ENCODE peak calls at places on chromosome 17, in four cellular contexts. R is Panc1, A is hepatocyte, F is kidney epithelial cell. Z is an unnamed sample.

GRCh38 chr17:40844671-40845107 is 22.3 kb upstream of the KRT10 start:
- DNase-seq in R (no peak), A (no peak), F (no peak), Z (no peak)

GRCh38 chr17:66725956-66726355 is 109.0 kb upstream of the CACNG5 start:
- DNase-seq in R (no peak), A (no peak), F (no peak), Z (no peak)

GRCh38 chr17:32142038-32142856 is at the start of gene RHOT1:
- DNase-seq in R (peak; percentile 66), A (peak; percentile 90), F (no peak), Z (peak; percentile 59)

GRCh38 chr17:80265205-80266068 is 4.8 kb downstream of the RNF213 start:
- DNase-seq in R (no peak), A (no peak), F (no peak), Z (no peak)

GRCh38 chr17:27677191-27677590 is 46.2 kb downstream of the LGALS9 start:
- DNase-seq in R (no peak), A (no peak), F (no peak), Z (no peak)

GRCh38 chr17:63785556-63785955 is 11.6 kb downstream of the DDX42 start:
- DNase-seq in R (no peak), A (no peak), F (no peak), Z (no peak)

GRCh38 chr17:77428020-77428781 is 287.4 kb downstream of the SEC14L1 start:
- DNase-seq in R (no peak), A (no peak), F (no peak), Z (no peak)

GRCh38 chr17:27513849-27514248 is 57.6 kb downstream of the KSR1 start:
- DNase-seq in R (no peak), A (no peak), F (no peak), Z (no peak)

GRCh38 chr17:77287432-77288068 is 146.8 kb downstream of the SEC14L1 start:
- DNase-seq in R (no peak), A (peak; percentile 69), F (peak; percentile 73), Z (peak; percentile 61)

GRCh38 chr17:53662608-53663007 is 160.1 kb upstream of the KIF2B start:
- DNase-seq in R (no peak), A (no peak), F (no peak), Z (no peak)

GRCh38 chr17:61395409-61395982 is 4.1 kb upstream of the TBX2 start:
- DNase-seq in R (no peak), A (no peak), F (no peak), Z (no peak)

GRCh38 chr17:39793473-39793872 is 55.7 kb downstream of the GRB7 start:
- DNase-seq in R (no peak), A (no peak), F (no peak), Z (no peak)

GRCh38 chr17:80605326-80606066 is 60.9 kb downstream of the RPTOR start:
- DNase-seq in R (peak; percentile 12), A (peak; percentile 60), F (peak; percentile 31), Z (no peak)

GRCh38 chr17:77422104-77422782 is 281.5 kb downstream of the SEC14L1 start:
- DNase-seq in R (no peak), A (no peak), F (peak; percentile 73), Z (no peak)

GRCh38 chr17:45311762-45312476 is 4.9 kb downstream of the MAP3K14 start:
- DNase-seq in R (no peak), A (peak; percentile 90), F (peak; percentile 87), Z (no peak)
- H3K4me3 ChIP-seq in R (peak overlapping the region; percentile 94), A (no peak overlapping the region), F (no peak overlapping the region), Z (peak overlapping the region; percentile 83)

DNA sequence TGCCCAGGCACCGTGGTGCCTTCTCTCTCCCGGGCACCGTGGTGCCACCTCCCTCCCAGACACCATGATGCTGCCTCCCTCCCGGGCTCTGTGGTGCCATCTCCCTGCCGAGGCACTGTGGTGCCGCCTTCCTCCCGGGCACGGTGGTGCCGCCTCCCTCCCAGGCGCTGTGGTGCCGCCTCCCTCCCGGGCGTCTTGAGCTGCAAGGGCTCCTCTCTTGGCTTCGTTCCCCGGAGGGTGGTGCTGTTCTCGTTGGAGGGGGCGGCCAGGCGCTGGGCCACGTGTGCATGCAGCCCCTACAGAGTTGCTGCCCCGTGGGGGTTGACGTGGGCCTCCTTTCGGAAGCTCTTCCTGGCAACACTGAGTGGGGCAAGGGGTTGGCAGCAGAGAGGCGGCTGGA is 8.2 kb downstream of the CENPX start:
- DNase-seq in R (no peak), A (no peak), F (no peak), Z (no peak)
- TF ChIP-seq CTCF in R (no peak), A (no peak), F (no peak), Z (no peak)

GRCh38 chr17:7260601-7261376 is 1.5 kb downstream of the CLDN7 start:
- DNase-seq in R (no peak), A (peak; percentile 83), F (no peak), Z (no peak)
- H3K4me3 ChIP-seq in R (peak overlapping the region; percentile 50), A (peak overlapping the region; percentile 87), F (peak overlapping the region; percentile 46), Z (peak overlapping the region; percentile 31)

GRCh38 chr17:35578195-35578928 is at the start of gene PEX12:
- DNase-seq in R (peak; percentile 70), A (peak; percentile 92), F (peak; percentile 56), Z (peak; percentile 82)
- TF ChIP-seq CTCF in R (no peak), A (no peak), F (no peak), Z (no peak)

GRCh38 chr17:7579839-7580630 is 597 bp downstream of the CD68 start:
- DNase-seq in R (no peak), A (no peak), F (no peak), Z (no peak)
- H3K4me3 ChIP-seq in R (no peak overlapping the region), A (no peak overlapping the region), F (no peak overlapping the region), Z (no peak overlapping the region)

DNA sequence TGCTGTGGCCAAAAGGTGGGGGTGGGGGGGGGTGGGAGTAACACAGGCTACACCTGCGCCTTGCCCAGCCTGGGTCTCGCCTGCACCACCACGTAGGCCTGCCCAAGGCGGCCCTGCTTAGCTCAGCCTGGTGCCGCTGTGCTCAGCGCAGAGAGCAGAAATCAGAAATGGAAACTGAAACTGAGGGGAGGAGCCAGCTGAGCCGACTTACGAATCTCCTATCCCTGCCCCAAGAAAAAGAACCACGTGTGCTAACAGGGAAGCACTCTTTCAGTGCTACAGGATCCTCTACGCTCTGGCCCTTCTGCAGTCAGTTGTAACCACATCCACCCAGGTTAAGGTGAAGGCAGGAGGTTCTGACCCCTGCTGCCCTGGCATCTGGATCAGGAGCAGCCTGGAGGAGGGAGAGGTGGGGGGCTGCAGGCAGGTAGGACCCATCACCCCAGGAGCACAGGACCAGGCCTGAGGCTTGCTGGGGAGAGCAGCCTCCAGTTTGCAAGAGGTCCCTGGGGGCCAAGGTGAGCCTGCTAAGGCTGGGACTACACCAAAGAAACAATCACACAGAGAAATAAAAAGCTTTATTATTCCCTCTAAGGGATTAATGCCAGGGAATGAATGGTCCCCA is at the start of gene DHX58:
- DNase-seq in R (no peak), A (peak; percentile 71), F (no peak), Z (peak; percentile 66)
- TF ChIP-seq CTCF in R (no peak), A (no peak), F (no peak), Z (no peak)

DNA sequence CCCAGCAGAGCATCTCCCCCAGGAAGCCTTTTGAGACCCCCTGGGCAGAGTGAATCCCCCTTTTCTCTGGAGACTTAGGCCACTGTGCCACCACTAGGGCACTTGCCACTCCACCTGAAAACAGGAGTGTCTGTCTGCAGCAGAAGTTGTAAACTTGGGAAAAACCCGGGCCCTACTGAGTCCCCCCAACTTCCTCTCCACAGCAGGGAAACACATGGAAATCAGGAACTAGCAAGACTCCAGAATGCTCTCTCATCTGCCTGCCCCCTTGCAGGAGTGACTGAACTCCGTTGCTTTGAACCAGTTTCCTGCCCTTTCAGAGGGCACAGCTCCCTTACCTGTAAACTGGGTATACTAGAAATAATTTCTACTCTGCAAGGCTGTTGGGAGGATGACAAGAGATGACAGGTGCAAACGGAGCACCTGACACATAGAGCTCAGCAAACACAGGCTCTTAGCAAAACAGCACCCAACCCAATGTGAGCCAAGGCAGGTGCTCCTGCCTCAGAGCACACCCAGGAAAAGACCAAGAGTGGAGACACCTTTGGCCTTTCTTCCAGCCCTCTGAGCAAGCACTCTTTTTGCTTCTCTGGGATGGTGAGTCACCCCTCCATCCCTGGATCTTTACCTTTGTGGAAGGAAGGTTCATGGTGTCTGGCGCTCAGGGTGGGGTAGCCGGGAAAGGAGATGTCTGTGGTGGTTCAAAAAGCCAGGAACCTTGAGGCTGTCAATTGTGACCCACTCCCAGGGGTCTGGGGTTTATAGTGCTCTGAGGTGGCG is at the start of gene HCRT:
- DNase-seq in R (no peak), A (no peak), F (no peak), Z (no peak)
- H3K4me3 ChIP-seq in R (peak within 1 kb of the TSS; percentile 47), A (no peak within 1 kb of the TSS), F (peak within 1 kb of the TSS; percentile 10), Z (peak within 1 kb of the TSS; percentile 42)

GRCh38 chr17:19867654-19868395 is at the start of gene ULK2:
- DNase-seq in R (no peak), A (peak; percentile 89), F (no peak), Z (no peak)
- TF ChIP-seq CTCF in R (peak; percentile 66), A (peak; percentile 3), F (no peak), Z (no peak)

GRCh38 chr17:13157656-13158055 is 139.8 kb upstream of the ELAC2 start:
- DNase-seq in R (no peak), A (no peak), F (no peak), Z (no peak)
- H3K4me3 ChIP-seq in R (no peak overlapping the region), A (no peak overlapping the region), F (no peak overlapping the region), Z (no peak overlapping the region)